ENCODE peak calls at places on chromosomes 5 and 9, in four cellular contexts. One of them, this sample, is unnamed.

GRCh38 chr5:88727705-88728313 is 155.2 kb downstream of the MEF2C start:
- DNase-seq in body of pancreas: no peak
- DNase-seq in HCT116: peak; percentile 15
- DNase-seq in H1: no peak
- DNase-seq in this sample: no peak

GRCh38 chr5:95668728-95669127 is 14.1 kb downstream of the SPATA9 start:
- DNase-seq in body of pancreas: no peak
- DNase-seq in HCT116: no peak
- DNase-seq in H1: no peak
- DNase-seq in this sample: no peak

GRCh38 chr9:33782395-33783152 is 12.8 kb upstream of the PRSS3 start:
- DNase-seq in body of pancreas: no peak
- DNase-seq in HCT116: no peak
- DNase-seq in H1: no peak
- DNase-seq in this sample: no peak

GRCh38 chr5:17282283-17283120 is 65.1 kb downstream of the BASP1 start:
- DNase-seq in body of pancreas: no peak
- DNase-seq in HCT116: no peak
- DNase-seq in H1: no peak
- DNase-seq in this sample: no peak

GRCh38 chr5:61744690-61745619 is 412.9 kb downstream of the ZSWIM6 start:
- DNase-seq in body of pancreas: no peak
- DNase-seq in HCT116: peak; percentile 2
- DNase-seq in H1: no peak
- DNase-seq in this sample: no peak

GRCh38 chr5:164472150-164472549 is 966.7 kb downstream of the MAT2B start:
- DNase-seq in body of pancreas: no peak
- DNase-seq in HCT116: no peak
- DNase-seq in H1: no peak
- DNase-seq in this sample: no peak

GRCh38 chr5:112685929-112686328 is 51.8 kb upstream of the APC start:
- DNase-seq in body of pancreas: no peak
- DNase-seq in HCT116: no peak
- DNase-seq in H1: no peak
- DNase-seq in this sample: no peak

GRCh38 chr9:18982246-18982589 is 50.8 kb downstream of the SAXO1 start:
- DNase-seq in body of pancreas: no peak
- DNase-seq in HCT116: no peak
- DNase-seq in H1: no peak
- DNase-seq in this sample: no peak

GRCh38 chr5:158026248-158027031 is 167.5 kb upstream of the CLINT1 start:
- DNase-seq in body of pancreas: no peak
- DNase-seq in HCT116: no peak
- DNase-seq in H1: no peak
- DNase-seq in this sample: no peak

GRCh38 chr5:163385276-163385675 is 52.1 kb upstream of the CCNG1 start:
- DNase-seq in body of pancreas: no peak
- DNase-seq in HCT116: no peak
- DNase-seq in H1: no peak
- DNase-seq in this sample: no peak

GRCh38 chr5:119036101-119036762 is 34.7 kb upstream of the DMXL1 start:
- DNase-seq in body of pancreas: no peak
- DNase-seq in HCT116: peak; percentile 65
- DNase-seq in H1: no peak
- DNase-seq in this sample: no peak

GRCh38 chr5:14204785-14205321 is 61.7 kb downstream of the TRIO start:
- DNase-seq in body of pancreas: peak; percentile 59
- DNase-seq in HCT116: no peak
- DNase-seq in H1: no peak
- DNase-seq in this sample: no peak

GRCh38 chr5:147617191-147617606 is 107.3 kb upstream of the DPYSL3 start:
- DNase-seq in body of pancreas: no peak
- DNase-seq in HCT116: no peak
- DNase-seq in H1: no peak
- DNase-seq in this sample: no peak

GRCh38 chr5:160333726-160334125 is 21.4 kb upstream of the CCNJL start:
- DNase-seq in body of pancreas: no peak
- DNase-seq in HCT116: no peak
- DNase-seq in H1: no peak
- DNase-seq in this sample: no peak

GRCh38 chr5:156367602-156368001 is 40.6 kb downstream of the SGCD start:
- DNase-seq in body of pancreas: no peak
- DNase-seq in HCT116: no peak
- DNase-seq in H1: no peak
- DNase-seq in this sample: no peak

GRCh38 chr9:126093771-126094170 is 232.9 kb upstream of the MVB12B start:
- DNase-seq in body of pancreas: no peak
- DNase-seq in HCT116: no peak
- DNase-seq in H1: no peak
- DNase-seq in this sample: no peak

GRCh38 chr5:154312000-154312399 is 121.5 kb downstream of the GALNT10 start:
- DNase-seq in body of pancreas: no peak
- DNase-seq in HCT116: no peak
- DNase-seq in H1: no peak
- DNase-seq in this sample: no peak

GRCh38 chr5:106269252-106269843 is 1401.4 kb downstream of the EFNA5 start:
- DNase-seq in body of pancreas: no peak
- DNase-seq in HCT116: peak; percentile 24
- DNase-seq in H1: no peak
- DNase-seq in this sample: no peak

GRCh38 chr5:134020188-134020587 is 15.4 kb upstream of the VDAC1 start:
- DNase-seq in body of pancreas: no peak
- DNase-seq in HCT116: no peak
- DNase-seq in H1: no peak
- DNase-seq in this sample: no peak

GRCh38 chr9:79353856-79354520 is 217.8 kb upstream of the TLE4 start:
- DNase-seq in body of pancreas: no peak
- DNase-seq in HCT116: no peak
- DNase-seq in H1: no peak
- DNase-seq in this sample: no peak

DNA sequence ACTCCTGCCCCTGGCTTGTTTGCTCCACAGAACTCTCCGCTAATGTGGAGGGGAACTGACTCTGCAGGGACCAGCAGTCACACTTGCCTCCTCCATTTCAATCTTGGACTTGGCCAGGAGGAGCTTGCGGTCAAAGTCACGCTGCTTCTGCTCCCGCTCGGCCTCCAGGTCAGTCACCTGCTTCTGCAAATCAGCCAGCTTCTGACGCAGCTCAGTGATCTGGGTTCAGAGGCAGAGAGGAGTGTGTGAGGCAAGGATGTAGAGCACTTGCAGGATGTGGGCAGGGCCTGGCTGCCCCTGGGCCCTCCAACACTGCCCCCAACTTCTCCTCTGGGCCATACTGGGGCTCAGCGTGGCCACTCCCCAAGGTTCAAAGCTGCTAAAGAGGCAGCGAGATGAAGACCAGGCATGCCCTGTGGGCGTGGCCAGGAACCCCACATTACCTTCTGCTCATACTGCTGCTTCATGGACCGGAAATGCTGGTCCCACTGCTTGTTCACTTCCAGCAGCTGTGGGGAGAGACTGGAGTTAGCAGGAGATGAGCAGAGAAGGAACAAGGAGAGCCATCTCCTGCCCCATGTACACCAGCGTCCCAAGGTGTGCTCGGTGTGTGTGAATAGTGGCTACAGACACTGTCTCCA is 22.2 kb downstream of the GPX3 start:
- DNase-seq in body of pancreas: no peak
- DNase-seq in HCT116: no peak
- DNase-seq in H1: no peak
- DNase-seq in this sample: no peak
- TF ChIP-seq POLR2A in body of pancreas: no peak
- TF ChIP-seq POLR2A in HCT116: no peak
- TF ChIP-seq POLR2A in H1: no peak
- TF ChIP-seq POLR2A in this sample: no peak

GRCh38 chr9:976805-977360 is 428 bp downstream of the DMRT3 start:
- DNase-seq in body of pancreas: no peak
- DNase-seq in HCT116: no peak
- DNase-seq in H1: peak; percentile 66
- DNase-seq in this sample: no peak

GRCh38 chr9:976258-976804 is at the start of gene DMRT3:
- DNase-seq in body of pancreas: no peak
- DNase-seq in HCT116: no peak
- DNase-seq in H1: peak; percentile 83
- DNase-seq in this sample: no peak

GRCh38 chr9:974064-974992 is 2.1 kb upstream of the DMRT3 start:
- DNase-seq in body of pancreas: no peak
- DNase-seq in HCT116: no peak
- DNase-seq in H1: no peak
- DNase-seq in this sample: no peak

GRCh38 chr9:975740-976257 is 656 bp upstream of the DMRT3 start:
- DNase-seq in body of pancreas: no peak
- DNase-seq in HCT116: no peak
- DNase-seq in H1: no peak
- DNase-seq in this sample: no peak

DNA sequence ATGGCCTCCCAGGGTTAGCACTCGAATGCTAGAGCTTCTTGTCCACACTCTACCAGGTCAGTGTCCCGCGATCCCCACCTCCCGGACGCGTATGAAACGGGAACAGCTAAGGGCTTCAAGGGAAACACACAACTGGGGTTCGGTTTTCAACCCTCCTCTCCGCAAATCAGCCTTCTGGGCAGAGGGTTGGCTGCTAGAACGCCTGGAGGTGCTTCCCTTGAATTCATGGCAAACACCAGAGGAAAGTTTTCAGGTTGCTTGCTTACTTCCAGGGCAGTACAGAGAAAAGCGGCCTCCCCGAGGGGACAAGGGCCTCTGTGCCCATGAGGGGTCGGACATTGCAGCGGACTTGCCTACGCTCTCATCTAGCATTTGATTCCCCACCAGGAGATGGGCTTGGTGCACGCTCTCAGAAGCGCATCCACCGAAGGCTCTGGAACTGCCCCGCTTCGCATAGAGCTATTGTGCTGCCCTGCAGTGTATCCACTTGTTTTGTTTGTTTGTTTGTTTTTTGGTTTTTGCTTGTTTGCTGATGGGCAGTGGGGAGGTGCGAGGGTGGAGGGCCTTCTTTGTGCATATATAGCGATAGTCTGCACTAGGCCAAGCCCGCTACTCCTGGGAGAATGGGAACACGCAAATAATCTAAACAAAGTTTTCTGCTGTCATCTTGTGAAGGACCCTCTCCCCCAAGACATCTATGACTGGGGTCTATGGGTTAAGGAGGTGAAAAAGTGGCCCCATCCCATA is 1.3 kb upstream of the DMRT3 start:
- DNase-seq in body of pancreas: no peak
- DNase-seq in HCT116: no peak
- DNase-seq in H1: peak; percentile 65
- DNase-seq in this sample: no peak
- H3K27me3 ChIP-seq in body of pancreas: peaks cover 34% of the 10 kb centered on the region
- H3K27me3 ChIP-seq in HCT116: no peaks in the 10 kb centered on the region
- H3K27me3 ChIP-seq in H1: peaks cover 96% of the 10 kb centered on the region
- H3K27me3 ChIP-seq in this sample: peaks cover 42% of the 10 kb centered on the region

GRCh38 chr9:90546200-90546599 is 96.4 kb downstream of the DIRAS2 start:
- DNase-seq in body of pancreas: peak; percentile 37
- DNase-seq in HCT116: no peak
- DNase-seq in H1: no peak
- DNase-seq in this sample: no peak

GRCh38 chr9:90544488-90544887 is 98.1 kb downstream of the DIRAS2 start:
- DNase-seq in body of pancreas: no peak
- DNase-seq in HCT116: no peak
- DNase-seq in H1: no peak
- DNase-seq in this sample: no peak

GRCh38 chr9:90552317-90552716 is 90.3 kb downstream of the DIRAS2 start:
- DNase-seq in body of pancreas: no peak
- DNase-seq in HCT116: no peak
- DNase-seq in H1: no peak
- DNase-seq in this sample: no peak

DNA sequence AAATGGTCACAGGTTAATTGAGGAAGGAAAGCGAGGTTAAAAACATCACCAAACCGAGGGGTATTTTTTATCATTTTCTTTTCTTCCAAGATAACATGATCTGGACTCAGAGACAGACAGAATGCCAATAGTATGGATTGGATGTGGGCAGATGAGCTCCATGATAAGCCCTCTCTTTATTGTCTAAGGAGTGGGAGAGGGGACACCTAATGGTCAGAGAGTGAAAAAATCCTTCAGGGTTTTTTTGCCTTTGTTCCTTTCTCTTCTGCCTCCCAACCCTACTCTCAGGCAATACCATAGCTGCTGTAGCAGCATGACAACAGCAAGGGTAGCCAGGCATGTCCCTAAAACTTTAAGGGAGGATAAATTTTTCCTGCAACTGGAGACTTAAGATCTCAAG is 94.7 kb downstream of the DIRAS2 start:
- DNase-seq in body of pancreas: no peak
- DNase-seq in HCT116: no peak
- DNase-seq in H1: no peak
- DNase-seq in this sample: no peak
- TF ChIP-seq CTCF in body of pancreas: no peak
- TF ChIP-seq CTCF in HCT116: no peak
- TF ChIP-seq CTCF in H1: no peak
- TF ChIP-seq CTCF in this sample: no peak

GRCh38 chr5:132733499-132734148 is 3.7 kb downstream of the KIF3A start:
- DNase-seq in body of pancreas: no peak
- DNase-seq in HCT116: no peak
- DNase-seq in H1: no peak
- DNase-seq in this sample: no peak

GRCh38 chr5:132734687-132735086 is 2.7 kb downstream of the KIF3A start:
- DNase-seq in body of pancreas: no peak
- DNase-seq in HCT116: no peak
- DNase-seq in H1: no peak
- DNase-seq in this sample: no peak

GRCh38 chr5:132737982-132738770 is 830 bp upstream of the KIF3A start:
- DNase-seq in body of pancreas: no peak
- DNase-seq in HCT116: no peak
- DNase-seq in H1: no peak
- DNase-seq in this sample: no peak

GRCh38 chr5:132739232-132739631 is 1.9 kb upstream of the KIF3A start:
- DNase-seq in body of pancreas: no peak
- DNase-seq in HCT116: no peak
- DNase-seq in H1: no peak
- DNase-seq in this sample: no peak

GRCh38 chr5:132736853-132737833 is at the start of gene KIF3A:
- DNase-seq in body of pancreas: peak; percentile 100
- DNase-seq in HCT116: peak; percentile 95
- DNase-seq in H1: peak; percentile 98
- DNase-seq in this sample: no peak
- TF ChIP-seq POLR2A in body of pancreas: no peak
- TF ChIP-seq POLR2A in HCT116: peak; percentile 63
- TF ChIP-seq POLR2A in H1: no peak
- TF ChIP-seq POLR2A in this sample: no peak

This sample was measured in vagina.